ENCODE peak calls at places on chromosomes 11 and 22, in six cellular contexts. W is neural crest cell; H is activated CD8-positive, alpha-beta memory T cell treated with anti-CD3 and anti-CD28 coated beads, Interleukin-2, amount 50 U/mL, for 48 hours; V is stimulated activated naive CD4-positive, alpha-beta T cell; T is activated T-helper 1 cell treated with Interleukin-2 at 50 U/mL for 16 hours; Y is cardiac muscle cell. B is an unnamed sample.
A peak's percentile ranks its signal among the peaks of the same experiment; 100 is the strongest.

GRCh38 chr22:36886016-36886415 is 25.2 kb downstream of the NCF4 start:
- DNase-seq in H (no peak), W (no peak), T (no peak), Y (no peak), V (no peak), B (no peak)

GRCh38 chr11:76626921-76627391 is 43.6 kb downstream of the LRRC32 start:
- DNase-seq in T (no peak), V (no peak), Y (peak; percentile 63), H (peak; percentile 88), W (no peak), B (no peak)

GRCh38 chr11:120073196-120073595 is 64.7 kb downstream of the TRIM29 start:
- DNase-seq in W (no peak), T (no peak), V (no peak), Y (no peak), H (no peak), B (no peak)

GRCh38 chr11:73152086-73152853 is 10.2 kb upstream of the FCHSD2 start:
- DNase-seq in V (no peak), T (no peak), Y (no peak), H (peak; percentile 51), W (no peak), B (no peak)

GRCh38 chr11:65476632-65477270 is 22.1 kb upstream of the MALAT1 start:
- DNase-seq in V (no peak), H (peak; percentile 82), T (no peak), Y (no peak), W (no peak), B (no peak)

GRCh38 chr22:45604239-45604711 is 67.4 kb upstream of the ATXN10 start:
- DNase-seq in V (no peak), W (no peak), H (no peak), T (no peak), Y (no peak), B (no peak)

GRCh38 chr11:115266066-115266465 is 238.1 kb downstream of the CADM1 start:
- DNase-seq in Y (no peak), T (no peak), H (no peak), W (no peak), V (no peak), B (no peak)

GRCh38 chr22:44042822-44043221 is 18.7 kb downstream of the PARVB start:
- DNase-seq in W (no peak), H (no peak), V (no peak), Y (no peak), T (no peak), B (no peak)

GRCh38 chr22:30279389-30279788 is 9.9 kb downstream of the CASTOR1 start:
- DNase-seq in Y (peak; percentile 52), T (no peak), W (no peak), V (no peak), H (no peak), B (no peak)

GRCh38 chr11:123568367-123568870 is 86.0 kb downstream of the SCN3B start:
- DNase-seq in Y (no peak), W (no peak), H (no peak), V (no peak), T (no peak), B (no peak)

GRCh38 chr11:94017446-94017845 is 3.7 kb upstream of the HEPHL1 start:
- DNase-seq in H (no peak), Y (no peak), V (no peak), W (no peak), T (no peak), B (no peak)

GRCh38 chr22:28934026-28934425 is 50.7 kb downstream of the ZNRF3 start:
- DNase-seq in W (no peak), V (no peak), Y (no peak), T (no peak), H (no peak), B (no peak)

GRCh38 chr22:33756508-33756949 is 163.7 kb downstream of the LARGE1 start:
- DNase-seq in T (no peak), V (no peak), Y (no peak), H (no peak), W (no peak), B (no peak)

GRCh38 chr22:32823024-32823730 is 21.7 kb downstream of the TIMP3 start:
- DNase-seq in H (no peak), V (no peak), W (peak; percentile 39), T (no peak), Y (peak; percentile 68), B (no peak)

GRCh38 chr22:42461511-42461910 is 29.3 kb upstream of the NFAM1 start:
- DNase-seq in T (no peak), W (no peak), H (no peak), V (no peak), Y (no peak), B (no peak)

GRCh38 chr11:105298174-105298573 is 158.6 kb upstream of the CARD18 start:
- DNase-seq in Y (no peak), W (no peak), T (no peak), H (no peak), V (no peak), B (no peak)

GRCh38 chr11:1642288-1643145 is 12.9 kb downstream of the KRTAP5-5 start:
- DNase-seq in H (no peak), V (no peak), Y (no peak), T (no peak), W (no peak), B (no peak)

GRCh38 chr11:58497951-58498350 is 10.0 kb downstream of the OR5B21 start:
- DNase-seq in V (no peak), Y (no peak), T (no peak), H (no peak), W (no peak), B (no peak)

GRCh38 chr11:8033312-8033715 is 46.2 kb downstream of the EIF3F start:
- DNase-seq in H (peak; percentile 80), W (peak; percentile 74), V (peak; percentile 8), Y (peak; percentile 93), T (peak; percentile 21), B (peak; percentile 26)

GRCh38 chr22:46052801-46053562 is 76.0 kb upstream of the WNT7B start:
- DNase-seq in W (no peak), V (no peak), H (peak; percentile 66), Y (peak; percentile 49), T (no peak), B (no peak)

GRCh38 chr22:37768273-37768672 is 39.5 kb upstream of the GCAT start:
- DNase-seq in W (no peak), Y (no peak), T (no peak), H (no peak), V (no peak), B (no peak)

GRCh38 chr11:35785287-35786167 is 123.0 kb downstream of the TRIM44 start:
- DNase-seq in W (no peak), H (no peak), V (no peak), Y (no peak), T (no peak), B (no peak)

GRCh38 chr11:47172740-47173139 is 3.9 kb downstream of the ARFGAP2 start:
- DNase-seq in W (no peak), T (no peak), H (no peak), Y (no peak), V (no peak), B (no peak)

GRCh38 chr11:35144811-35145210 is 5.8 kb downstream of the CD44 start:
- DNase-seq in W (no peak), T (no peak), V (no peak), H (no peak), Y (peak; percentile 59), B (no peak)

GRCh38 chr11:18236664-18237356 is at the start of gene SAA4:
- DNase-seq in V (no peak), H (no peak), Y (no peak), W (no peak), T (no peak), B (no peak)

GRCh38 chr11:2737226-2737590 is 37.4 kb upstream of the KCNQ1OT1 start:
- DNase-seq in V (no peak), T (no peak), W (no peak), H (no peak), Y (no peak), B (no peak)

GRCh38 chr22:41976070-41976901 is 7.0 kb downstream of the SEPTIN3 start:
- DNase-seq in Y (no peak), W (peak; percentile 38), H (peak; percentile 73), T (peak; percentile 37), V (no peak), B (no peak)

GRCh38 chr11:45089845-45090499 is 56.5 kb upstream of the PRDM11 start:
- DNase-seq in Y (peak; percentile 72), W (no peak), T (no peak), H (no peak), V (no peak), B (no peak)

GRCh38 chr11:45180158-45180887 is 33.9 kb downstream of the PRDM11 start:
- DNase-seq in Y (peak; percentile 52), T (no peak), H (peak; percentile 64), W (peak; percentile 36), V (no peak), B (no peak)

GRCh38 chr11:85685820-85686459 is at the start of gene CCDC89:
- DNase-seq in H (no peak), W (no peak), Y (peak; percentile 99), T (no peak), V (no peak), B (no peak)

GRCh38 chr11:104946907-104947306 is 21.5 kb downstream of the CASP4 start:
- DNase-seq in Y (peak; percentile 64), T (no peak), V (no peak), H (no peak), W (no peak), B (no peak)

GRCh38 chr11:64451856-64452255 is 92.9 kb downstream of the RPS6KA4 start:
- DNase-seq in H (no peak), W (no peak), V (no peak), T (no peak), Y (no peak), B (no peak)

GRCh38 chr11:50098186-50098725 is 65.6 kb downstream of the OR4C45 start:
- DNase-seq in H (no peak), Y (no peak), T (no peak), W (no peak), V (no peak), B (no peak)

GRCh38 chr11:116379185-116379828 is 393.5 kb downstream of the BUD13 start:
- DNase-seq in V (no peak), H (no peak), Y (peak; percentile 42), W (peak; percentile 84), T (no peak), B (no peak)

GRCh38 chr11:10026514-10026913 is 267.5 kb downstream of the SBF2 start:
- DNase-seq in T (no peak), H (no peak), Y (peak; percentile 81), V (no peak), W (no peak), B (no peak)

GRCh38 chr11:4881860-4882500 is at the start of gene OR51T1:
- DNase-seq in V (no peak), H (no peak), W (no peak), Y (no peak), T (no peak), B (no peak)

GRCh38 chr11:121451178-121451981 is 734 bp upstream of the SORL1 start:
- DNase-seq in H (peak; percentile 68), V (no peak), T (no peak), W (no peak), Y (no peak), B (peak; percentile 56)